ENCODE peak calls at places on chromosomes 6 and 20, in four cellular contexts. O is HS-27A, X is ureter, B is ascending aorta. E is an unnamed sample.
A peak's percentile ranks its signal among the peaks of the same experiment; 100 is the strongest.

GRCh38 chr6:155660243-155660977 is 204.8 kb upstream of the NOX3 start:
- DNase-seq in X (no peak), O (no peak), B (no peak), E (no peak)

GRCh38 chr6:10383312-10384063 is 31.4 kb downstream of the TFAP2A start:
- DNase-seq in O (no peak), X (no peak), B (no peak), E (no peak)

GRCh38 chr20:50546729-50547314 is 36.6 kb downstream of the PTPN1 start:
- DNase-seq in X (no peak), O (no peak), B (no peak), E (no peak)

GRCh38 chr20:50335105-50335504 is 144.5 kb downstream of the CEBPB start:
- DNase-seq in B (no peak), X (no peak), O (no peak), E (no peak)

GRCh38 chr6:620950-621349 is 36.0 kb downstream of the HUS1B start:
- DNase-seq in B (no peak), O (no peak), X (no peak), E (no peak)

GRCh38 chr6:70860044-70860443 is 96.8 kb downstream of the B3GAT2 start:
- DNase-seq in O (no peak), X (no peak), B (no peak), E (no peak)

GRCh38 chr6:117483645-117484016 is 1.2 kb downstream of the DCBLD1 start:
- DNase-seq in X (no peak), O (no peak), B (no peak), E (no peak)

GRCh38 chr6:113299526-113299925 is 557.6 kb upstream of the MARCKS start:
- DNase-seq in O (no peak), X (no peak), B (no peak), E (no peak)

GRCh38 chr6:18263561-18264337 is 581 bp downstream of the DEK start:
- DNase-seq in O (peak; percentile 40), B (peak; percentile 81), X (no peak), E (no peak)

GRCh38 chr6:96340164-96340563 is 181.4 kb upstream of the UFL1 start:
- DNase-seq in O (no peak), X (no peak), B (no peak), E (no peak)

GRCh38 chr6:83038246-83038645 is 27.4 kb downstream of the UBE3D start:
- DNase-seq in O (no peak), X (no peak), B (no peak), E (no peak)

GRCh38 chr6:118656822-118657451 is 5.5 kb upstream of the CEP85L start:
- DNase-seq in O (no peak), X (no peak), B (no peak), E (no peak)